ENCODE peak calls at places on chromosomes 12 and 14, in seven cellular contexts. U is fibroblast of lung, L is HepG2, Q is PC-3, N is aorta, X is esophagus squamous epithelium, I is mesenchymal stem cell. V is an unnamed sample.

GRCh38 chr14:33848706-33849454 is 102.0 kb downstream of the EGLN3 start:
- DNase-seq in N (peak; percentile 77), U (peak; percentile 49), X (no peak), L (peak; percentile 81), I (peak; percentile 75), Q (peak; percentile 91), V (peak; percentile 72)

GRCh38 chr12:123608192-123608591 is 6.3 kb downstream of the DDX55 start:
- DNase-seq in I (no peak), X (no peak), U (no peak), N (no peak), Q (no peak), L (no peak), V (no peak)

GRCh38 chr14:100841445-100842403 is 15.8 kb downstream of the MEG3 start:
- DNase-seq in I (no peak), U (no peak), X (no peak), N (peak; percentile 53), Q (no peak), L (no peak), V (no peak)

GRCh38 chr12:54029529-54030441 is 1.5 kb downstream of the HOXC6 start:
- DNase-seq in U (no peak), N (no peak), I (peak; percentile 56), L (no peak), X (no peak), Q (no peak), V (peak; percentile 77)

GRCh38 chr12:109695961-109696461 is 17.6 kb upstream of the FAM222A start:
- DNase-seq in N (no peak), X (no peak), U (no peak), L (peak; percentile 85), I (peak; percentile 16), Q (no peak), V (no peak)

GRCh38 chr14:93010543-93011541 is 87.9 kb downstream of the CHGA start:
- DNase-seq in X (no peak), Q (no peak), L (peak; percentile 73), I (no peak), U (no peak), N (no peak), V (no peak)

GRCh38 chr14:102234331-102235264 is 70.4 kb downstream of the MOK start:
- DNase-seq in Q (no peak), U (peak; percentile 11), X (no peak), L (no peak), N (peak; percentile 72), I (no peak), V (no peak)

GRCh38 chr12:3202734-3203446 is 125.7 kb downstream of the TSPAN9 start:
- DNase-seq in X (no peak), N (peak; percentile 92), Q (peak; percentile 64), L (peak; percentile 28), U (no peak), I (peak; percentile 53), V (peak; percentile 93)

GRCh38 chr14:100383727-100384158 is 60.6 kb downstream of the SLC25A47 start:
- DNase-seq in X (no peak), Q (peak; percentile 76), I (peak; percentile 74), N (no peak), L (peak; percentile 58), U (no peak), V (peak; percentile 93)

GRCh38 chr14:55103005-55103640 is 25.9 kb upstream of the LGALS3 start:
- DNase-seq in U (peak; percentile 97), I (peak; percentile 91), X (peak; percentile 37), Q (peak; percentile 100), L (peak; percentile 95), N (peak; percentile 85), V (peak; percentile 80)

GRCh38 chr14:57634335-57634734 is 140.7 kb upstream of the CCDC198 start:
- DNase-seq in U (no peak), I (no peak), L (no peak), N (no peak), X (no peak), Q (no peak), V (no peak)

GRCh38 chr12:119809023-119809422 is 68.1 kb downstream of the CIT start:
- DNase-seq in X (no peak), U (no peak), Q (no peak), N (no peak), I (no peak), L (no peak), V (no peak)

GRCh38 chr12:31629756-31630732 is 29.4 kb upstream of the ETFBKMT start:
- DNase-seq in U (peak; percentile 83), L (no peak), X (no peak), I (peak; percentile 63), N (no peak), Q (no peak), V (no peak)

GRCh38 chr14:53062856-53063255 is 90.3 kb downstream of the DDHD1 start:
- DNase-seq in U (peak; percentile 76), Q (no peak), L (no peak), I (no peak), N (no peak), X (no peak), V (no peak)

GRCh38 chr12:60216226-60216625 is 620.4 kb downstream of the SLC16A7 start:
- DNase-seq in I (no peak), X (no peak), Q (no peak), N (no peak), U (no peak), L (no peak), V (no peak)

GRCh38 chr12:57027011-57027804 is 10.9 kb upstream of the TAC3 start:
- DNase-seq in N (no peak), L (no peak), Q (no peak), I (no peak), U (no peak), X (no peak), V (no peak)

GRCh38 chr12:10722502-10722904 is 620 bp downstream of the YBX3 start:
- DNase-seq in N (peak; percentile 89), X (no peak), I (peak; percentile 70), Q (peak; percentile 48), L (peak; percentile 19), U (peak; percentile 69), V (peak; percentile 69)

GRCh38 chr12:11954181-11954580 is 116.6 kb upstream of the BCL2L14 start:
- DNase-seq in N (no peak), U (no peak), X (no peak), L (no peak), I (no peak), Q (no peak), V (no peak)

GRCh38 chr12:74598819-74599218 is 61.2 kb downstream of the ATXN7L3B start:
- DNase-seq in U (peak; percentile 32), N (no peak), Q (peak; percentile 71), L (no peak), X (no peak), I (no peak), V (no peak)

GRCh38 chr12:90959538-90960139 is 4.7 kb upstream of the CCER1 start:
- DNase-seq in Q (peak; percentile 77), L (peak; percentile 26), X (no peak), N (no peak), U (peak; percentile 37), I (peak; percentile 61), V (peak; percentile 19)

GRCh38 chr12:124848621-124849380 is 14.9 kb downstream of the SCARB1 start:
- DNase-seq in Q (no peak), L (no peak), I (no peak), X (no peak), N (no peak), U (no peak), V (no peak)

DNA sequence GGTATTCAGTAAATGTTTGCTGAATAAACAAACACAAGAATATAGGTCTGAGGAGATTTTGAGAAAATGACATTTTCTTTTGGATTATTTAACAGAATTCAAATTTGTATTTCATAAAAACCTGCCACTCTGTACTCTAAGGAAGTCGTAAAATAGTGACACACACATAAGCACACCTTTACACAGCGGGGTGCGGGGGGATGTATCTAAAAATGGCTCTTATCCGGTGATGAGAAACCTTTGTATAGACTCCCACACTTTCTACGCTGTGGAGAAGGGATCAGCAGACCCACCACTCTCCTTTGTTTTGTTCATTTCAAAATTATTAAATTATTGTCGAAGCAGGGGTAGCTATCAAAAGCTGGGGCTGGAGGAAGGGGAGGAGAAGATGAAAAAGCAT is 58.0 kb downstream of the PEBP1 start:
- DNase-seq in Q (no peak), I (no peak), U (no peak), L (no peak), X (no peak), N (no peak), V (no peak)
- H3K36me3 ChIP-seq in Q (peaks cover 5% of the 10 kb centered on the region), I (peaks cover 2% of the 10 kb centered on the region), U (peaks cover 4% of the 10 kb centered on the region), L (peaks cover 2% of the 10 kb centered on the region), X (peaks cover 7% of the 10 kb centered on the region), N (no peaks in the 10 kb centered on the region), V (no peaks in the 10 kb centered on the region)

DNA sequence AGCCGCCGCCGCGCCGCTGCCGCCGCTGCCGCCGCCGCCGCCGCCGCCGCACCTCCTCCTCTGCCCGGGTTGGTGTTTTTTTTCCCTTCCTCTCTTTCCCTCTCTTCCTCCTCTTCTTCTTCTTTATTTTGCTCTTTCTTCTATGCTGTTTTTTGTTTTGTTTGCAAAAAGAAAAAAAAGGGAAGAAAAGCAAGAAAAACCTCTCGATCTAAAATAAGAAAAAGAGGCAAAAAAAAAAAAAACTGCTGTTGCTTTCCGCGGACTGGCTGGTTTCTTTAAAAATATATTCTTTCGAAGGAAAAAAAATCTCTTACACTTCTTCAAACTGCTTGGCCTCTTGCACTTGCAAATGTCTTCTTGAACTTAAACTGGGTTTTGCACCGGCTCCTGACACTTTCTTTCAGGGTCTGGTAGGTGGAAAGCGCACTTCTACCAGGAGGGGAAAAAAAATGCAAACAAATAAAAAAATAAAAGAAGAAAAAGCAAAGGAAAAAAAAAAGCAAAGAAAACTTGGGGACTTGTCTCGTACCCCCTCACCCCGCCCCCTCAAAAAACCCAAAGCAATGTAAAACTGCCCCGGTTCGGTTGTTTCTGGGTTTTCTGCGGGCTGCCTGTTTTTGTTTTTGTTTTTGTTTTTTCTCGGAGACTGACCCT is 582 bp downstream of the BCL11B start:
- DNase-seq in L (no peak), N (no peak), I (no peak), U (no peak), X (no peak), Q (no peak), V (peak; percentile 36)
- H3K27me3 ChIP-seq in L (peaks cover 6% of the 10 kb centered on the region), N (peaks cover 2% of the 10 kb centered on the region), I (peaks cover 70% of the 10 kb centered on the region), U (peaks cover 41% of the 10 kb centered on the region), X (no peaks in the 10 kb centered on the region), Q (peaks cover 76% of the 10 kb centered on the region), V (peaks cover 11% of the 10 kb centered on the region)

GRCh38 chr12:127165567-127166392 is 1101.2 kb upstream of the TMEM132C start:
- DNase-seq in Q (peak; percentile 82), X (no peak), U (peak; percentile 85), L (peak; percentile 28), I (peak; percentile 73), N (peak; percentile 92), V (peak; percentile 97)

GRCh38 chr12:127161466-127161865 is 1105.5 kb upstream of the TMEM132C start:
- DNase-seq in Q (no peak), I (no peak), N (no peak), X (no peak), U (no peak), L (no peak), V (no peak)

GRCh38 chr12:127158385-127159061 is 1108.4 kb upstream of the TMEM132C start:
- DNase-seq in I (no peak), Q (no peak), L (no peak), N (no peak), U (no peak), X (no peak), V (no peak)

GRCh38 chr12:127162307-127162706 is 1104.7 kb upstream of the TMEM132C start:
- DNase-seq in N (no peak), I (peak; percentile 22), U (peak; percentile 28), Q (no peak), X (no peak), L (no peak), V (peak; percentile 68)

GRCh38 chr12:127162902-127163301 is 1104.1 kb upstream of the TMEM132C start:
- DNase-seq in L (no peak), X (no peak), Q (peak; percentile 78), U (peak; percentile 84), N (no peak), I (peak; percentile 55), V (no peak)
- H3K36me3 ChIP-seq in L (no peaks in the 10 kb centered on the region), X (no peaks in the 10 kb centered on the region), Q (no peaks in the 10 kb centered on the region), U (no peaks in the 10 kb centered on the region), N (no peaks in the 10 kb centered on the region), I (no peaks in the 10 kb centered on the region), V (no peaks in the 10 kb centered on the region)

GRCh38 chr12:107347261-107347660 is 253.9 kb upstream of the CRY1 start:
- DNase-seq in I (no peak), Q (no peak), X (no peak), U (no peak), N (no peak), L (no peak), V (no peak)
- H3K27me3 ChIP-seq in I (no peaks in the 10 kb centered on the region), Q (no peaks in the 10 kb centered on the region), X (no peaks in the 10 kb centered on the region), U (no peaks in the 10 kb centered on the region), N (no peaks in the 10 kb centered on the region), L (no peaks in the 10 kb centered on the region), V (no peaks in the 10 kb centered on the region)

V was measured in H7.